ENCODE peak calls at places on chromosomes 6 and 20, in four cellular contexts. One of them, this sample, is unnamed.

GRCh38 chr20:61191096-61191495 is 61.0 kb upstream of the CDH4 start:
- DNase-seq in A549: no peak
- DNase-seq in IMR-90: no peak
- DNase-seq in WTC11: peak; percentile 20
- DNase-seq in this sample: no peak

GRCh38 chr6:43442935-43443334 is 12.4 kb downstream of the DLK2 start:
- DNase-seq in IMR-90: no peak
- DNase-seq in WTC11: no peak
- DNase-seq in A549: no peak
- DNase-seq in this sample: no peak

GRCh38 chr20:25389381-25389857 is 1.2 kb downstream of the ABHD12 start:
- DNase-seq in WTC11: no peak
- DNase-seq in A549: no peak
- DNase-seq in IMR-90: peak; percentile 57
- DNase-seq in this sample: peak; percentile 13

GRCh38 chr20:19457551-19457950 is 245.1 kb downstream of the SLC24A3 start:
- DNase-seq in WTC11: no peak
- DNase-seq in A549: no peak
- DNase-seq in IMR-90: no peak
- DNase-seq in this sample: no peak

GRCh38 chr6:1884313-1884712 is 274.6 kb downstream of the FOXC1 start:
- DNase-seq in IMR-90: no peak
- DNase-seq in A549: no peak
- DNase-seq in WTC11: no peak
- DNase-seq in this sample: no peak

GRCh38 chr20:17902531-17903083 is 66.0 kb downstream of the SNX5 start:
- DNase-seq in WTC11: no peak
- DNase-seq in A549: no peak
- DNase-seq in IMR-90: no peak
- DNase-seq in this sample: no peak

GRCh38 chr6:170512249-170512648 is 40.9 kb downstream of the PSMB1 start:
- DNase-seq in IMR-90: no peak
- DNase-seq in WTC11: no peak
- DNase-seq in A549: no peak
- DNase-seq in this sample: no peak

GRCh38 chr6:10451828-10452509 is 37.1 kb upstream of the TFAP2A start:
- DNase-seq in WTC11: no peak
- DNase-seq in A549: peak; percentile 81
- DNase-seq in IMR-90: peak; percentile 50
- DNase-seq in this sample: no peak

GRCh38 chr6:114304304-114304887 is 38.4 kb downstream of the HS3ST5 start:
- DNase-seq in IMR-90: peak; percentile 24
- DNase-seq in A549: no peak
- DNase-seq in WTC11: no peak
- DNase-seq in this sample: no peak

GRCh38 chr6:14074723-14075503 is 42.7 kb upstream of the CD83 start:
- DNase-seq in IMR-90: peak; percentile 44
- DNase-seq in A549: no peak
- DNase-seq in WTC11: no peak
- DNase-seq in this sample: peak; percentile 19

GRCh38 chr20:59948828-59949720 is 8.9 kb downstream of the FAM217B start:
- DNase-seq in IMR-90: peak; percentile 67
- DNase-seq in A549: no peak
- DNase-seq in WTC11: no peak
- DNase-seq in this sample: peak; percentile 44

GRCh38 chr20:64069614-64070243 is 6.7 kb downstream of the TCEA2 start:
- DNase-seq in A549: peak; percentile 87
- DNase-seq in IMR-90: no peak
- DNase-seq in WTC11: peak; percentile 83
- DNase-seq in this sample: peak; percentile 89

GRCh38 chr6:44432227-44432626 is 44.7 kb downstream of the CDC5L start:
- DNase-seq in IMR-90: no peak
- DNase-seq in WTC11: no peak
- DNase-seq in A549: no peak
- DNase-seq in this sample: no peak

GRCh38 chr6:5782783-5783567 is 223.8 kb downstream of the NRN1 start:
- DNase-seq in A549: no peak
- DNase-seq in WTC11: no peak
- DNase-seq in IMR-90: peak; percentile 22
- DNase-seq in this sample: peak; percentile 27

GRCh38 chr6:167106401-167106800 is 16.5 kb upstream of the CCR6 start:
- DNase-seq in IMR-90: no peak
- DNase-seq in A549: no peak
- DNase-seq in WTC11: no peak
- DNase-seq in this sample: no peak

GRCh38 chr6:169188051-169188863 is 65.4 kb downstream of the THBS2 start:
- DNase-seq in A549: no peak
- DNase-seq in IMR-90: peak; percentile 100
- DNase-seq in WTC11: no peak
- DNase-seq in this sample: no peak

GRCh38 chr6:94269256-94269655 is 849.9 kb upstream of the EPHA7 start:
- DNase-seq in WTC11: no peak
- DNase-seq in A549: no peak
- DNase-seq in IMR-90: no peak
- DNase-seq in this sample: no peak

GRCh38 chr20:51906049-51906448 is 103.7 kb upstream of the SALL4 start:
- DNase-seq in IMR-90: no peak
- DNase-seq in WTC11: no peak
- DNase-seq in A549: no peak
- DNase-seq in this sample: no peak

GRCh38 chr6:5378331-5378730 is 117.0 kb downstream of the FARS2 start:
- DNase-seq in WTC11: no peak
- DNase-seq in A549: no peak
- DNase-seq in IMR-90: no peak
- DNase-seq in this sample: no peak

GRCh38 chr20:40192083-40192482 is 497.0 kb downstream of the MAFB start:
- DNase-seq in IMR-90: no peak
- DNase-seq in A549: no peak
- DNase-seq in WTC11: no peak
- DNase-seq in this sample: no peak

GRCh38 chr6:142301421-142302391 is at the start of gene ADGRG6:
- DNase-seq in WTC11: peak; percentile 72
- DNase-seq in A549: peak; percentile 7
- DNase-seq in IMR-90: peak; percentile 28
- DNase-seq in this sample: peak; percentile 26

GRCh38 chr6:79909517-79909916 is 37.8 kb downstream of the ELOVL4 start:
- DNase-seq in A549: no peak
- DNase-seq in WTC11: no peak
- DNase-seq in IMR-90: no peak
- DNase-seq in this sample: no peak

GRCh38 chr20:48629069-48629959 is 198.5 kb downstream of the PREX1 start:
- DNase-seq in IMR-90: no peak
- DNase-seq in WTC11: no peak
- DNase-seq in A549: no peak
- DNase-seq in this sample: no peak

GRCh38 chr6:70956451-70957283 is at the start of gene B3GAT2:
- DNase-seq in IMR-90: peak; percentile 3
- DNase-seq in A549: no peak
- DNase-seq in WTC11: peak; percentile 60
- DNase-seq in this sample: peak; percentile 70

GRCh38 chr20:19889011-19889953 is 127.9 kb upstream of the NAA20 start:
- DNase-seq in IMR-90: peak; percentile 76
- DNase-seq in A549: no peak
- DNase-seq in WTC11: no peak
- DNase-seq in this sample: no peak

GRCh38 chr20:8527998-8528397 is 395.9 kb downstream of the PLCB1 start:
- DNase-seq in WTC11: no peak
- DNase-seq in A549: no peak
- DNase-seq in IMR-90: peak; percentile 95
- DNase-seq in this sample: no peak

GRCh38 chr6:156977527-156978291 is 200.5 kb downstream of the ARID1B start:
- DNase-seq in A549: no peak
- DNase-seq in IMR-90: peak; percentile 47
- DNase-seq in WTC11: no peak
- DNase-seq in this sample: no peak

GRCh38 chr6:53432318-53433161 is 83.8 kb upstream of the ELOVL5 start:
- DNase-seq in A549: no peak
- DNase-seq in IMR-90: peak; percentile 81
- DNase-seq in WTC11: no peak
- DNase-seq in this sample: no peak

GRCh38 chr6:33343953-33344611 is 26.5 kb upstream of the ZBTB22 start:
- DNase-seq in WTC11: no peak
- DNase-seq in IMR-90: no peak
- DNase-seq in A549: no peak
- DNase-seq in this sample: no peak

GRCh38 chr6:170111816-170112582 is 178.9 kb downstream of the DLL1 start:
- DNase-seq in WTC11: no peak
- DNase-seq in IMR-90: no peak
- DNase-seq in A549: no peak
- DNase-seq in this sample: peak; percentile 9

GRCh38 chr6:19705606-19706005 is 131.6 kb upstream of the ID4 start:
- DNase-seq in IMR-90: peak; percentile 17
- DNase-seq in WTC11: no peak
- DNase-seq in A549: no peak
- DNase-seq in this sample: no peak

DNA sequence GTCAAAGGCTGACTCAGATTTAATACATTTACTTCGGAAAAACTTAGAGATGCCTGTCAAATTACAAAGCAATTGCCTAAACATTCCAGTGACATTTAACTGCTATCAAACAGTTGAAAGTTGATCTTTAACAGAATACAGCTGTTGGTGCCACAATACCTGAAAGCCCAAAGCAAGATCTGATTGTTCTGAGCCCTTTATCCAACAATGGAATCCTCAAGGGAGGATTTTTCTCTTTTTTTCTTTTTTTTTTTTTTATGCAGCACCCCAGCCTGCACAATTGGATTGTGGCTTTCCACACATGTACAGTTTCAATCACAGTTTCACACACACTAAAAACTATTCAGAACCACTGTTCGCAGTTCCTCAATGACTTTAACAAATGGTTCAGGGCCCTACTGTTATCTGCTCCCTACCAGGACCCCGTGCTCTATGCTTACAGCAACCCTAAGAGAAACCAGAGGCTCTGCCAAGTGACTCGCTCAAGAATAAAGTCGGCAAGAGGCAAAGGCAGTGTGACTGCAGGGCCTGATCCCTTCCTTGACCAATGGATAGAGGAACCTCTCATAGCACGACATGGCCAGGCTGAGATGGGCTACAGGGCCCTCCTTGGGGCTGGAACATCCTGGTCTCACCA is 33.3 kb downstream of the EPB41L2 start:
- DNase-seq in IMR-90: peak; percentile 65
- DNase-seq in WTC11: no peak
- DNase-seq in A549: no peak
- DNase-seq in this sample: no peak
- TF ChIP-seq USF2 in IMR-90: no peak
- TF ChIP-seq USF2 in WTC11: no peak
- TF ChIP-seq USF2 in A549: no peak
- TF ChIP-seq USF2 in this sample: no peak

DNA sequence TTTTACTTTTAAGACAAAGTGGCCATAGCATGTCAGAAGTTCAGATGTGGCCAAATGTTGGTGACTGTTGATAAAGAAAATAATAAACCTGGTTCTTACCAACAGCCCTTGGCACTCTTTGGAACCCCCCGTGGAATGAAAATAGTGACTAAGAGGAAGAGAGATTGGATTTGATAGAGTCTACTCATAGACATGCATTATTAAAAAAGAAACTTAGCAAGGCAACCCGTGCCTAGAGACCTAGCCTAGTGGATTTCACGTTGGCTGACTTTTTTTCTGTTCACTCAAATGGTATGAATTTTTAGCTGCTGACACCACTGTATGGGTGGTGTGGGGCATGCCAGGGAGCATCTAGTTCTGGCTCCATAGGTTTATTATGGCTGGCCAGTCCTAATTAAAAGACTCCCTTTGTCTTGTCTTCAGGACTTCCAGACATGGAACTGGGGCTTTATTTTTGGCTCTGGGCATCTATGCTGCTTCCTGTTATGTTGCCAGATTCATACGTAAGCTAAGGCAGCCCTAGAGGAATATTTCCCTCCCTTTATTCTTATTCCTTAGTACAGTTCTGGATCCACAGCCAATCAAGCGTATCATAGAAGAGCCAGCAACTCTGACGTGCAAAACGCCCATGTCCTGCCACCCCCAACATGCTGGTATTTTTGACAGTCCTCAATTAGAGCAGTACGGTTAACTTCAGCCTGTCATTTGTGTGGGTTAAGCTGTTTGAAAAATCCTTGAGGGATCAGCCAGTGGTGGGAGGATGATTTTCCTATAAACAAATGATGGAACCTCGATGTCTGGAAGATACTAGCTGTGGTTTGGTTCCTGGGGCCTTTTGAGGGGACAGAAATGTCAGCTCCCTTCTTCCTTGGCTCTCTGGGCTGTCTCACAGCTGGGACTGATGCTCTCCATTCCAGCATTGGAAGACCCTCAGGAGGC is 127.5 kb downstream of the ISM1 start:
- DNase-seq in WTC11: no peak
- DNase-seq in IMR-90: peak; percentile 26
- DNase-seq in A549: no peak
- DNase-seq in this sample: no peak
- TF ChIP-seq USF2 in WTC11: no peak
- TF ChIP-seq USF2 in IMR-90: no peak
- TF ChIP-seq USF2 in A549: no peak
- TF ChIP-seq USF2 in this sample: no peak

GRCh38 chr20:760751-761417 is 7.4 kb downstream of the SLC52A3 start:
- DNase-seq in IMR-90: no peak
- DNase-seq in WTC11: peak; percentile 76
- DNase-seq in A549: peak; percentile 47
- DNase-seq in this sample: peak; percentile 78
- TF ChIP-seq USF2 in IMR-90: no peak
- TF ChIP-seq USF2 in WTC11: no peak
- TF ChIP-seq USF2 in A549: no peak
- TF ChIP-seq USF2 in this sample: no peak

GRCh38 chr20:53837126-53837826 is 233.1 kb downstream of the BCAS1 start:
- DNase-seq in A549: no peak
- DNase-seq in IMR-90: no peak
- DNase-seq in WTC11: no peak
- DNase-seq in this sample: no peak
- TF ChIP-seq USF2 in A549: no peak
- TF ChIP-seq USF2 in IMR-90: no peak
- TF ChIP-seq USF2 in WTC11: no peak
- TF ChIP-seq USF2 in this sample: no peak